ENCODE peak calls at places on chromosomes 1 and 21, in ten cellular contexts. M is T-cell; O is stimulated activated CD4-positive, alpha-beta T cell treated with anti-CD3 and anti-CD28 coated beads, TNF-alpha, amount 100 ng/mL, for 1 hour; K is NCI-H1092 treated with DMSO at 0.1 percent for 48 hours; B is head of caudate nucleus; U is right atrium auricular region; H is A549; L is foreskin melanocyte; Q is left lung; R is sciatic nerve. E is an unnamed sample.

GRCh38 chr1:213984387-213985180 is 3.2 kb upstream of the PROX1 start:
- DNase-seq in M (no peak), O (no peak), K (peak), B (no peak), U (no peak), H (no peak), L (no peak), Q (no peak), R (no peak), E (peak)

GRCh38 chr1:194069168-194069830 is 882.9 kb upstream of the B3GALT2 start:
- DNase-seq in M (no peak), O (no peak), K (no peak), B (peak), U (peak), H (no peak), L (no peak), Q (peak), R (no peak), E (no peak)

GRCh38 chr1:31626451-31627202 is 9.1 kb downstream of the HCRTR1 start:
- DNase-seq in M (no peak), O (no peak), K (no peak), B (no peak), U (no peak), H (no peak), L (no peak), Q (no peak), R (no peak), E (no peak)

GRCh38 chr1:15727866-15728534 is 8.1 kb upstream of the SLC25A34 start:
- DNase-seq in M (no peak), O (no peak), K (no peak), B (no peak), U (no peak), H (no peak), L (no peak), Q (no peak), R (no peak), E (no peak)

GRCh38 chr1:224333309-224333926 is 3.4 kb upstream of the NVL start:
- DNase-seq in M (no peak), O (no peak), K (peak), B (no peak), U (no peak), H (no peak), L (peak), Q (no peak), R (no peak), E (peak)

GRCh38 chr1:11643782-11644181 is 10.4 kb downstream of the FBXO2 start:
- DNase-seq in M (no peak), O (no peak), K (no peak), B (no peak), U (no peak), H (no peak), L (no peak), Q (no peak), R (no peak), E (no peak)

GRCh38 chr1:1841575-1841991 is 49.3 kb downstream of the GNB1 start:
- DNase-seq in M (no peak), O (no peak), K (no peak), B (no peak), U (no peak), H (no peak), L (no peak), Q (no peak), R (no peak), E (no peak)

GRCh38 chr1:61111084-61112050 is 29.0 kb downstream of the NFIA start:
- DNase-seq in M (no peak), O (no peak), K (no peak), B (no peak), U (no peak), H (no peak), L (no peak), Q (no peak), R (no peak), E (no peak)

GRCh38 chr21:35481005-35481404 is 431.9 kb upstream of the RUNX1 start:
- DNase-seq in M (no peak), O (no peak), K (no peak), B (no peak), U (no peak), H (no peak), L (no peak), Q (no peak), R (no peak), E (no peak)

GRCh38 chr1:168437821-168438220 is 106.0 kb downstream of the XCL2 start:
- DNase-seq in M (no peak), O (no peak), K (no peak), B (no peak), U (peak), H (no peak), L (no peak), Q (no peak), R (no peak), E (no peak)